ENCODE peak calls at places on chromosomes 7 and 10, in five cellular contexts. K is HepG2, G is K562, E is H1, S is GM12878. R is an unnamed sample.

GRCh38 chr7:91668217-91668616 is 212.3 kb downstream of the MTERF1 start:
- DNase-seq in K (no peak), E (no peak), G (no peak), S (no peak), R (no peak)

GRCh38 chr7:101743241-101743994 is 74.0 kb upstream of the CUX1 start:
- DNase-seq in S (no peak), K (no peak), E (peak; percentile 25), G (peak; percentile 89), R (no peak)

GRCh38 chr10:118970770-118971169 is 58.7 kb upstream of the NANOS1 start:
- DNase-seq in G (no peak), S (no peak), E (no peak), K (no peak), R (no peak)

GRCh38 chr10:114821915-114822770 is 563 bp downstream of the FHIP2A start:
- DNase-seq in K (peak; percentile 6), G (peak; percentile 32), S (no peak), E (no peak), R (no peak)

GRCh38 chr10:9302142-9302746 is 1247.8 kb downstream of the GATA3 start:
- DNase-seq in K (peak; percentile 33), E (no peak), S (no peak), G (peak; percentile 41), R (peak; percentile 23)

GRCh38 chr7:32518534-32519140 is 23.3 kb downstream of the AVL9 start:
- DNase-seq in S (no peak), G (no peak), K (peak; percentile 41), E (no peak), R (peak; percentile 74)

GRCh38 chr7:55132890-55133551 is 114.2 kb downstream of the EGFR start:
- DNase-seq in S (no peak), G (no peak), E (no peak), K (peak; percentile 75), R (peak; percentile 97)

GRCh38 chr7:151143261-151144015 is 24.1 kb downstream of the GBX1 start:
- DNase-seq in S (no peak), K (no peak), G (no peak), E (no peak), R (no peak)

GRCh38 chr10:104353325-104354048 is at the start of gene CFAP58:
- DNase-seq in S (peak; percentile 57), G (peak; percentile 91), K (peak; percentile 45), E (peak; percentile 79), R (peak; percentile 89)

GRCh38 chr7:133484135-133484534 is 231.3 kb downstream of the EXOC4 start:
- DNase-seq in K (no peak), S (no peak), G (no peak), E (no peak), R (no peak)

GRCh38 chr10:24988831-24989769 is 26.9 kb downstream of the ENKUR start:
- DNase-seq in S (no peak), E (no peak), K (no peak), G (peak; percentile 28), R (no peak)

GRCh38 chr10:73414230-73414981 is 548 bp upstream of the ANXA7 start:
- DNase-seq in G (no peak), K (no peak), E (no peak), S (no peak), R (no peak)

GRCh38 chr10:15374156-15374555 is 3.1 kb upstream of the FAM171A1 start:
- DNase-seq in S (no peak), E (no peak), K (no peak), G (no peak), R (no peak)

GRCh38 chr10:87092861-87093460 is 1.7 kb downstream of the GLUD1 start:
- DNase-seq in G (no peak), E (no peak), S (peak; percentile 42), K (peak; percentile 89), R (no peak)

GRCh38 chr7:108723343-108723957 is 153.8 kb downstream of the DNAJB9 start:
- DNase-seq in K (no peak), G (no peak), E (no peak), S (no peak), R (no peak)

GRCh38 chr7:8254667-8255066 is 7.3 kb downstream of the ICA1 start:
- DNase-seq in K (no peak), E (no peak), G (no peak), S (no peak), R (no peak)

GRCh38 chr10:11776080-11776479 is 33.9 kb downstream of the ECHDC3 start:
- DNase-seq in E (no peak), S (no peak), K (no peak), G (no peak), R (no peak)

GRCh38 chr7:91411062-91411461 is 146.8 kb downstream of the FZD1 start:
- DNase-seq in K (no peak), E (no peak), S (no peak), G (no peak), R (no peak)

GRCh38 chr10:3806603-3807002 is 21.6 kb upstream of the KLF6 start:
- DNase-seq in E (no peak), S (no peak), K (peak; percentile 39), G (no peak), R (no peak)

GRCh38 chr7:128075536-128076095 is 44.4 kb upstream of the LRRC4 start:
- DNase-seq in G (no peak), K (no peak), S (no peak), E (no peak), R (no peak)

GRCh38 chr7:128076216-128076821 is 45.1 kb upstream of the LRRC4 start:
- DNase-seq in S (no peak), K (no peak), E (no peak), G (no peak), R (no peak)

GRCh38 chr7:128074736-128075135 is 43.5 kb upstream of the LRRC4 start:
- DNase-seq in E (no peak), S (no peak), G (no peak), K (no peak), R (no peak)

GRCh38 chr7:128078309-128078708 is 47.1 kb upstream of the LRRC4 start:
- DNase-seq in E (no peak), K (no peak), G (no peak), S (no peak), R (no peak)

DNA sequence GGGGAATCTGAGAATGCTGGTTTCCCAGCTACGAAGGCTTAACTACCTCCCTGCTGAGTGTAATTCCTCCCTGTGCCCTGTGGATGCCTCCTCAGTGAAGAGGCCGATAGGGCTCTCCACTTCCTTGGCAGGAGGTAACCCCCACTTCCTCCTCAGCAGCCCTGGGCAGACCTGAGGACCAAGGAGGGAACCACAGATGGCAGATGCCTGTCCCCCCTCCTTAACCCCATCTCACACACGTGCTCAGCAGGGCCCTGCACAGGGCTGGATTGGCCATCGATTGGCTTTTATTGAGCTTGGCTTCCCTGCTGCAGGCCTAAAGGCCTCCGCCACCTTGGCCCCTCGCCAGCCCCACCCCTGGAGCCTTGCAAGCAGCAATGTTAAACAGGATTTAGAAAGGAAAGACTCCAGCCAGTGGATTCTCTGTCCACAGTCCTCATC is 45.6 kb upstream of the LRRC4 start:
- DNase-seq in S (no peak), G (no peak), E (no peak), K (no peak), R (no peak)
- H3K9ac ChIP-seq in S (no peak overlapping the region), G (peak overlapping the region; percentile 63), E (no peak overlapping the region), K (no peak overlapping the region), R (no peak overlapping the region)

GRCh38 chr10:31698169-31698890 is 230.3 kb downstream of the ARHGAP12 start:
- DNase-seq in G (no peak), E (no peak), K (no peak), S (no peak), R (no peak)
- TF ChIP-seq MAX in G (no peak), E (no peak), K (no peak), S (no peak), R (no peak)

GRCh38 chr10:70494536-70494935 is 16.0 kb downstream of the PALD1 start:
- DNase-seq in S (no peak), G (no peak), K (no peak), E (no peak), R (no peak)
- TF ChIP-seq SP1 in S (no peak), G (no peak), K (no peak), E (no peak), R (no peak)

GRCh38 chr7:27112960-27113949 is 10.8 kb upstream of the HOXA2 start:
- DNase-seq in G (no peak), E (no peak), S (no peak), K (no peak), R (peak; percentile 60)
- H3K9ac ChIP-seq in G (no peak overlapping the region), E (no peak overlapping the region), S (no peak overlapping the region), K (no peak overlapping the region), R (peak overlapping the region; percentile 70)

R was measured in HCT116.